ENCODE peak calls at places on chromosome X, in seven cellular contexts. One of them, this sample, is unnamed.
A peak's percentile ranks its signal among the peaks of the same experiment; 100 is the strongest.

GRCh38 chrX:54423161-54423888 is 16.9 kb upstream of the TSR2 start:
- DNase-seq in DMS153: no peak
- DNase-seq in right cardiac atrium: no peak
- DNase-seq in activated CD8-positive, alpha-beta memory T cell treated with anti-CD3 and anti-CD28 coated beads for 48 hours: no peak
- DNase-seq in nucleus accumbens: no peak
- DNase-seq in ACHN: no peak
- DNase-seq in PC-9: no peak
- DNase-seq in this sample: no peak

GRCh38 chrX:43974736-43975135 is 1.5 kb upstream of the NDP start:
- DNase-seq in nucleus accumbens: no peak
- DNase-seq in activated CD8-positive, alpha-beta memory T cell treated with anti-CD3 and anti-CD28 coated beads for 48 hours: no peak
- DNase-seq in ACHN: no peak
- DNase-seq in DMS153: no peak
- DNase-seq in PC-9: no peak
- DNase-seq in right cardiac atrium: no peak
- DNase-seq in this sample: no peak

GRCh38 chrX:18895157-18895952 is 88.6 kb downstream of the PHKA2 start:
- DNase-seq in activated CD8-positive, alpha-beta memory T cell treated with anti-CD3 and anti-CD28 coated beads for 48 hours: no peak
- DNase-seq in right cardiac atrium: peak; percentile 53
- DNase-seq in ACHN: no peak
- DNase-seq in PC-9: no peak
- DNase-seq in DMS153: no peak
- DNase-seq in nucleus accumbens: no peak
- DNase-seq in this sample: no peak

GRCh38 chrX:109356684-109357083 is 125.2 kb downstream of the GUCY2F start:
- DNase-seq in ACHN: no peak
- DNase-seq in right cardiac atrium: no peak
- DNase-seq in PC-9: no peak
- DNase-seq in nucleus accumbens: no peak
- DNase-seq in DMS153: no peak
- DNase-seq in activated CD8-positive, alpha-beta memory T cell treated with anti-CD3 and anti-CD28 coated beads for 48 hours: no peak
- DNase-seq in this sample: no peak

GRCh38 chrX:126165721-126166401 is at the start of gene DCAF12L2:
- DNase-seq in nucleus accumbens: no peak
- DNase-seq in DMS153: no peak
- DNase-seq in ACHN: no peak
- DNase-seq in right cardiac atrium: no peak
- DNase-seq in activated CD8-positive, alpha-beta memory T cell treated with anti-CD3 and anti-CD28 coated beads for 48 hours: no peak
- DNase-seq in PC-9: no peak
- DNase-seq in this sample: peak; percentile 7

GRCh38 chrX:41457618-41458192 is 10.6 kb downstream of the NYX start:
- DNase-seq in PC-9: no peak
- DNase-seq in DMS153: no peak
- DNase-seq in ACHN: no peak
- DNase-seq in nucleus accumbens: no peak
- DNase-seq in right cardiac atrium: no peak
- DNase-seq in activated CD8-positive, alpha-beta memory T cell treated with anti-CD3 and anti-CD28 coated beads for 48 hours: no peak
- DNase-seq in this sample: peak; percentile 10

GRCh38 chrX:115333446-115333845 is 43.9 kb downstream of the LUZP4 start:
- DNase-seq in PC-9: no peak
- DNase-seq in DMS153: no peak
- DNase-seq in nucleus accumbens: no peak
- DNase-seq in activated CD8-positive, alpha-beta memory T cell treated with anti-CD3 and anti-CD28 coated beads for 48 hours: no peak
- DNase-seq in ACHN: no peak
- DNase-seq in right cardiac atrium: no peak
- DNase-seq in this sample: no peak

GRCh38 chrX:134849390-134849789 is 141.4 kb upstream of the SMIM10 start:
- DNase-seq in activated CD8-positive, alpha-beta memory T cell treated with anti-CD3 and anti-CD28 coated beads for 48 hours: no peak
- DNase-seq in ACHN: peak; percentile 22
- DNase-seq in PC-9: no peak
- DNase-seq in right cardiac atrium: no peak
- DNase-seq in DMS153: no peak
- DNase-seq in nucleus accumbens: no peak
- DNase-seq in this sample: no peak

GRCh38 chrX:320126-320783 is 1.7 kb upstream of the GTPBP6 start:
- DNase-seq in nucleus accumbens: no peak
- DNase-seq in PC-9: no peak
- DNase-seq in DMS153: no peak
- DNase-seq in ACHN: no peak
- DNase-seq in activated CD8-positive, alpha-beta memory T cell treated with anti-CD3 and anti-CD28 coated beads for 48 hours: no peak
- DNase-seq in right cardiac atrium: peak; percentile 31
- DNase-seq in this sample: no peak

GRCh38 chrX:291411-291901 is 10.3 kb downstream of the PLCXD1 start:
- DNase-seq in right cardiac atrium: no peak
- DNase-seq in nucleus accumbens: no peak
- DNase-seq in ACHN: no peak
- DNase-seq in DMS153: no peak
- DNase-seq in activated CD8-positive, alpha-beta memory T cell treated with anti-CD3 and anti-CD28 coated beads for 48 hours: no peak
- DNase-seq in PC-9: no peak
- DNase-seq in this sample: no peak

GRCh38 chrX:43008356-43008755 is 230.4 kb upstream of the PPP1R2C start:
- DNase-seq in PC-9: no peak
- DNase-seq in DMS153: no peak
- DNase-seq in nucleus accumbens: no peak
- DNase-seq in right cardiac atrium: no peak
- DNase-seq in ACHN: no peak
- DNase-seq in activated CD8-positive, alpha-beta memory T cell treated with anti-CD3 and anti-CD28 coated beads for 48 hours: no peak
- DNase-seq in this sample: no peak

GRCh38 chrX:15146515-15146914 is 123.4 kb downstream of the ASB9 start:
- DNase-seq in nucleus accumbens: no peak
- DNase-seq in DMS153: no peak
- DNase-seq in right cardiac atrium: peak; percentile 10
- DNase-seq in activated CD8-positive, alpha-beta memory T cell treated with anti-CD3 and anti-CD28 coated beads for 48 hours: no peak
- DNase-seq in ACHN: no peak
- DNase-seq in PC-9: no peak
- DNase-seq in this sample: no peak

GRCh38 chrX:76862509-76862908 is 435.0 kb downstream of the MAGEE1 start:
- DNase-seq in ACHN: no peak
- DNase-seq in activated CD8-positive, alpha-beta memory T cell treated with anti-CD3 and anti-CD28 coated beads for 48 hours: no peak
- DNase-seq in nucleus accumbens: no peak
- DNase-seq in PC-9: no peak
- DNase-seq in right cardiac atrium: no peak
- DNase-seq in DMS153: no peak
- DNase-seq in this sample: no peak

GRCh38 chrX:115297189-115297588 is 7.7 kb downstream of the LUZP4 start:
- DNase-seq in ACHN: no peak
- DNase-seq in nucleus accumbens: no peak
- DNase-seq in PC-9: no peak
- DNase-seq in DMS153: no peak
- DNase-seq in right cardiac atrium: no peak
- DNase-seq in activated CD8-positive, alpha-beta memory T cell treated with anti-CD3 and anti-CD28 coated beads for 48 hours: no peak
- DNase-seq in this sample: no peak

GRCh38 chrX:65726708-65727107 is 59.3 kb downstream of the MSN start:
- DNase-seq in activated CD8-positive, alpha-beta memory T cell treated with anti-CD3 and anti-CD28 coated beads for 48 hours: no peak
- DNase-seq in PC-9: no peak
- DNase-seq in nucleus accumbens: peak; percentile 19
- DNase-seq in ACHN: no peak
- DNase-seq in DMS153: no peak
- DNase-seq in right cardiac atrium: no peak
- DNase-seq in this sample: no peak

GRCh38 chrX:80812176-80812575 is 2.5 kb upstream of the BRWD3 start:
- DNase-seq in ACHN: peak; percentile 50
- DNase-seq in activated CD8-positive, alpha-beta memory T cell treated with anti-CD3 and anti-CD28 coated beads for 48 hours: no peak
- DNase-seq in PC-9: no peak
- DNase-seq in right cardiac atrium: peak; percentile 20
- DNase-seq in nucleus accumbens: no peak
- DNase-seq in DMS153: no peak
- DNase-seq in this sample: peak; percentile 2

GRCh38 chrX:68881911-68882310 is 53.1 kb downstream of the EFNB1 start:
- DNase-seq in right cardiac atrium: no peak
- DNase-seq in nucleus accumbens: no peak
- DNase-seq in DMS153: no peak
- DNase-seq in PC-9: no peak
- DNase-seq in ACHN: no peak
- DNase-seq in activated CD8-positive, alpha-beta memory T cell treated with anti-CD3 and anti-CD28 coated beads for 48 hours: no peak
- DNase-seq in this sample: no peak

GRCh38 chrX:45322382-45322781 is 121.7 kb upstream of the DIPK2B start:
- DNase-seq in nucleus accumbens: no peak
- DNase-seq in ACHN: peak; percentile 65
- DNase-seq in PC-9: peak; percentile 14
- DNase-seq in right cardiac atrium: peak; percentile 14
- DNase-seq in activated CD8-positive, alpha-beta memory T cell treated with anti-CD3 and anti-CD28 coated beads for 48 hours: no peak
- DNase-seq in DMS153: no peak
- DNase-seq in this sample: no peak

GRCh38 chrX:25010784-25011588 is 4.8 kb downstream of the ARX start:
- DNase-seq in activated CD8-positive, alpha-beta memory T cell treated with anti-CD3 and anti-CD28 coated beads for 48 hours: no peak
- DNase-seq in DMS153: no peak
- DNase-seq in nucleus accumbens: no peak
- DNase-seq in PC-9: no peak
- DNase-seq in right cardiac atrium: no peak
- DNase-seq in ACHN: no peak
- DNase-seq in this sample: no peak

GRCh38 chrX:123625952-123626351 is 106.9 kb downstream of the THOC2 start:
- DNase-seq in DMS153: no peak
- DNase-seq in ACHN: no peak
- DNase-seq in activated CD8-positive, alpha-beta memory T cell treated with anti-CD3 and anti-CD28 coated beads for 48 hours: no peak
- DNase-seq in right cardiac atrium: no peak
- DNase-seq in nucleus accumbens: no peak
- DNase-seq in PC-9: no peak
- DNase-seq in this sample: no peak

GRCh38 chrX:11864171-11864570 is 106.1 kb downstream of the MSL3 start:
- DNase-seq in nucleus accumbens: no peak
- DNase-seq in DMS153: no peak
- DNase-seq in right cardiac atrium: no peak
- DNase-seq in activated CD8-positive, alpha-beta memory T cell treated with anti-CD3 and anti-CD28 coated beads for 48 hours: no peak
- DNase-seq in ACHN: no peak
- DNase-seq in PC-9: no peak
- DNase-seq in this sample: no peak

GRCh38 chrX:39633293-39633692 is 464.5 kb downstream of the BCOR start:
- DNase-seq in ACHN: no peak
- DNase-seq in right cardiac atrium: no peak
- DNase-seq in DMS153: no peak
- DNase-seq in nucleus accumbens: no peak
- DNase-seq in PC-9: no peak
- DNase-seq in activated CD8-positive, alpha-beta memory T cell treated with anti-CD3 and anti-CD28 coated beads for 48 hours: no peak
- DNase-seq in this sample: no peak

GRCh38 chrX:112967341-112967740 is 126.7 kb upstream of the AMOT start:
- DNase-seq in DMS153: no peak
- DNase-seq in right cardiac atrium: no peak
- DNase-seq in activated CD8-positive, alpha-beta memory T cell treated with anti-CD3 and anti-CD28 coated beads for 48 hours: no peak
- DNase-seq in nucleus accumbens: no peak
- DNase-seq in PC-9: peak; percentile 47
- DNase-seq in ACHN: no peak
- DNase-seq in this sample: no peak

GRCh38 chrX:97616883-97617510 is 733.3 kb downstream of the RPA4 start:
- DNase-seq in ACHN: peak; percentile 31
- DNase-seq in PC-9: peak; percentile 61
- DNase-seq in activated CD8-positive, alpha-beta memory T cell treated with anti-CD3 and anti-CD28 coated beads for 48 hours: no peak
- DNase-seq in nucleus accumbens: no peak
- DNase-seq in DMS153: no peak
- DNase-seq in right cardiac atrium: no peak
- DNase-seq in this sample: no peak

GRCh38 chrX:3577551-3577950 is 135.9 kb downstream of the PRKX start:
- DNase-seq in PC-9: no peak
- DNase-seq in activated CD8-positive, alpha-beta memory T cell treated with anti-CD3 and anti-CD28 coated beads for 48 hours: no peak
- DNase-seq in ACHN: no peak
- DNase-seq in nucleus accumbens: no peak
- DNase-seq in right cardiac atrium: no peak
- DNase-seq in DMS153: no peak
- DNase-seq in this sample: no peak

GRCh38 chrX:1465261-1466231 is 12.8 kb upstream of the ASMTL start:
- DNase-seq in nucleus accumbens: no peak
- DNase-seq in right cardiac atrium: no peak
- DNase-seq in activated CD8-positive, alpha-beta memory T cell treated with anti-CD3 and anti-CD28 coated beads for 48 hours: no peak
- DNase-seq in ACHN: no peak
- DNase-seq in PC-9: no peak
- DNase-seq in DMS153: no peak
- DNase-seq in this sample: no peak

GRCh38 chrX:7215842-7216241 is 67.9 kb upstream of the PUDP start:
- DNase-seq in ACHN: no peak
- DNase-seq in right cardiac atrium: no peak
- DNase-seq in PC-9: no peak
- DNase-seq in activated CD8-positive, alpha-beta memory T cell treated with anti-CD3 and anti-CD28 coated beads for 48 hours: no peak
- DNase-seq in DMS153: no peak
- DNase-seq in nucleus accumbens: no peak
- DNase-seq in this sample: no peak

GRCh38 chrX:107715331-107716044 is 60.1 kb downstream of the TSC22D3 start:
- DNase-seq in activated CD8-positive, alpha-beta memory T cell treated with anti-CD3 and anti-CD28 coated beads for 48 hours: no peak
- DNase-seq in nucleus accumbens: no peak
- DNase-seq in PC-9: peak; percentile 14
- DNase-seq in DMS153: no peak
- DNase-seq in ACHN: no peak
- DNase-seq in right cardiac atrium: no peak
- DNase-seq in this sample: no peak

GRCh38 chrX:41322821-41323603 is 10.9 kb upstream of the DDX3X start:
- DNase-seq in ACHN: no peak
- DNase-seq in PC-9: no peak
- DNase-seq in DMS153: no peak
- DNase-seq in nucleus accumbens: no peak
- DNase-seq in activated CD8-positive, alpha-beta memory T cell treated with anti-CD3 and anti-CD28 coated beads for 48 hours: no peak
- DNase-seq in right cardiac atrium: no peak
- DNase-seq in this sample: no peak

GRCh38 chrX:108312011-108312410 is 126.2 kb downstream of the COL4A6 start:
- DNase-seq in DMS153: no peak
- DNase-seq in activated CD8-positive, alpha-beta memory T cell treated with anti-CD3 and anti-CD28 coated beads for 48 hours: no peak
- DNase-seq in PC-9: no peak
- DNase-seq in right cardiac atrium: no peak
- DNase-seq in ACHN: no peak
- DNase-seq in nucleus accumbens: no peak
- DNase-seq in this sample: no peak

GRCh38 chrX:128805236-128805635 is 718.1 kb downstream of the SMARCA1 start:
- DNase-seq in nucleus accumbens: no peak
- DNase-seq in right cardiac atrium: no peak
- DNase-seq in DMS153: no peak
- DNase-seq in PC-9: no peak
- DNase-seq in activated CD8-positive, alpha-beta memory T cell treated with anti-CD3 and anti-CD28 coated beads for 48 hours: no peak
- DNase-seq in ACHN: no peak
- DNase-seq in this sample: no peak

GRCh38 chrX:7828594-7828993 is 14.4 kb upstream of the VCX start:
- DNase-seq in right cardiac atrium: no peak
- DNase-seq in ACHN: no peak
- DNase-seq in nucleus accumbens: no peak
- DNase-seq in DMS153: no peak
- DNase-seq in PC-9: no peak
- DNase-seq in activated CD8-positive, alpha-beta memory T cell treated with anti-CD3 and anti-CD28 coated beads for 48 hours: no peak
- DNase-seq in this sample: no peak

GRCh38 chrX:41336447-41336846 is 2.5 kb downstream of the DDX3X start:
- DNase-seq in nucleus accumbens: no peak
- DNase-seq in activated CD8-positive, alpha-beta memory T cell treated with anti-CD3 and anti-CD28 coated beads for 48 hours: no peak
- DNase-seq in PC-9: no peak
- DNase-seq in right cardiac atrium: no peak
- DNase-seq in ACHN: no peak
- DNase-seq in DMS153: no peak
- DNase-seq in this sample: no peak

GRCh38 chrX:68927178-68927577 is 98.4 kb downstream of the EFNB1 start:
- DNase-seq in PC-9: no peak
- DNase-seq in nucleus accumbens: no peak
- DNase-seq in right cardiac atrium: no peak
- DNase-seq in ACHN: no peak
- DNase-seq in activated CD8-positive, alpha-beta memory T cell treated with anti-CD3 and anti-CD28 coated beads for 48 hours: no peak
- DNase-seq in DMS153: no peak
- DNase-seq in this sample: no peak

GRCh38 chrX:140040397-140040796 is 75.1 kb upstream of the CXorf66 start:
- DNase-seq in PC-9: no peak
- DNase-seq in DMS153: no peak
- DNase-seq in nucleus accumbens: no peak
- DNase-seq in activated CD8-positive, alpha-beta memory T cell treated with anti-CD3 and anti-CD28 coated beads for 48 hours: no peak
- DNase-seq in ACHN: peak; percentile 43
- DNase-seq in right cardiac atrium: no peak
- DNase-seq in this sample: no peak

GRCh38 chrX:131845771-131846170 is 177.3 kb upstream of the STK26 start:
- DNase-seq in right cardiac atrium: no peak
- DNase-seq in ACHN: no peak
- DNase-seq in nucleus accumbens: no peak
- DNase-seq in activated CD8-positive, alpha-beta memory T cell treated with anti-CD3 and anti-CD28 coated beads for 48 hours: no peak
- DNase-seq in DMS153: no peak
- DNase-seq in PC-9: no peak
- DNase-seq in this sample: no peak

GRCh38 chrX:68894513-68895338 is 65.9 kb downstream of the EFNB1 start:
- DNase-seq in ACHN: no peak
- DNase-seq in nucleus accumbens: peak; percentile 18
- DNase-seq in PC-9: peak; percentile 34
- DNase-seq in DMS153: peak; percentile 35
- DNase-seq in right cardiac atrium: peak; percentile 64
- DNase-seq in activated CD8-positive, alpha-beta memory T cell treated with anti-CD3 and anti-CD28 coated beads for 48 hours: no peak
- DNase-seq in this sample: peak; percentile 2

GRCh38 chrX:125394449-125394848 is 74.8 kb downstream of the TEX13C start:
- DNase-seq in nucleus accumbens: no peak
- DNase-seq in right cardiac atrium: no peak
- DNase-seq in activated CD8-positive, alpha-beta memory T cell treated with anti-CD3 and anti-CD28 coated beads for 48 hours: no peak
- DNase-seq in PC-9: no peak
- DNase-seq in ACHN: no peak
- DNase-seq in DMS153: no peak
- DNase-seq in this sample: no peak